ENCODE peak calls at places on chromosomes 6 and 20, in five cellular contexts. L is epithelial cell of prostate; N is activated CD4-positive, alpha-beta memory T cell treated with anti-CD3 and anti-CD28 coated beads for 36 hours; Y is sciatic nerve; V is left lung. U is an unnamed sample.

GRCh38 chr6:165876568-165876967 is 213.5 kb upstream of the PDE10A start:
- DNase-seq in L (no peak), N (no peak), Y (peak), V (no peak), U (no peak)

GRCh38 chr6:159090530-159091306 is 45.9 kb upstream of the TAGAP start:
- DNase-seq in L (no peak), N (no peak), Y (no peak), V (no peak), U (no peak)

GRCh38 chr6:47321582-47321981 is 11.9 kb upstream of the TNFRSF21 start:
- DNase-seq in L (no peak), N (no peak), Y (no peak), V (no peak), U (no peak)

GRCh38 chr20:41126719-41127118 is 10.6 kb upstream of the PLCG1 start:
- DNase-seq in L (no peak), N (no peak), Y (no peak), V (no peak), U (no peak)

GRCh38 chr6:45436544-45437440 is 59.1 kb upstream of the SUPT3H start:
- DNase-seq in L (no peak), N (peak), Y (no peak), V (no peak), U (no peak)

GRCh38 chr6:27865952-27866369 is 46.2 kb downstream of the OR2B2 start:
- DNase-seq in L (no peak), N (peak), Y (no peak), V (no peak), U (peak)

GRCh38 chr6:168828800-168829199 is 387.8 kb downstream of the SMOC2 start:
- DNase-seq in L (no peak), N (no peak), Y (no peak), V (no peak), U (no peak)

GRCh38 chr20:37480915-37481314 is 40.1 kb upstream of the NNAT start:
- DNase-seq in L (no peak), N (no peak), Y (no peak), V (no peak), U (no peak)

GRCh38 chr6:4864534-4864933 is 88.3 kb downstream of the CDYL start:
- DNase-seq in L (no peak), N (no peak), Y (no peak), V (no peak), U (no peak)

GRCh38 chr6:7173843-7174503 is 66.2 kb downstream of the RREB1 start:
- DNase-seq in L (no peak), N (no peak), Y (no peak), V (no peak), U (no peak)

GRCh38 chr20:32807706-32808105 is 12.0 kb upstream of the MAPRE1 start:
- DNase-seq in L (no peak), N (no peak), Y (no peak), V (no peak), U (no peak)

GRCh38 chr6:34152042-34152524 is 6.2 kb upstream of the GRM4 start:
- DNase-seq in L (no peak), N (no peak), Y (peak), V (peak), U (no peak)

GRCh38 chr20:33282196-33282934 is 649 bp upstream of the BPIFB1 start:
- DNase-seq in L (no peak), N (no peak), Y (no peak), V (no peak), U (no peak)

GRCh38 chr6:20600831-20601230 is 66.6 kb downstream of the CDKAL1 start:
- DNase-seq in L (peak), N (no peak), Y (no peak), V (no peak), U (no peak)

GRCh38 chr20:53028337-53029007 is 56.3 kb downstream of the TSHZ2 start:
- DNase-seq in L (no peak), N (peak), Y (no peak), V (no peak), U (no peak)

GRCh38 chr6:153465050-153465449 is 334.0 kb upstream of the RGS17 start:
- DNase-seq in L (no peak), N (no peak), Y (no peak), V (no peak), U (no peak)

GRCh38 chr20:21640556-21640955 is 64.9 kb upstream of the PAX1 start:
- DNase-seq in L (no peak), N (no peak), Y (no peak), V (no peak), U (no peak)

GRCh38 chr20:53162251-53162835 is 190.2 kb downstream of the TSHZ2 start:
- DNase-seq in L (peak), N (no peak), Y (peak), V (no peak), U (no peak)

GRCh38 chr6:144155529-144155928 is 5.2 kb downstream of the STX11 start:
- DNase-seq in L (no peak), N (no peak), Y (no peak), V (no peak), U (no peak)

GRCh38 chr6:99736302-99736701 is 129.7 kb downstream of the PRDM13 start:
- DNase-seq in L (no peak), N (no peak), Y (no peak), V (no peak), U (no peak)

GRCh38 chr20:1901704-1902103 is 6.5 kb downstream of the SIRPA start:
- DNase-seq in L (no peak), N (no peak), Y (no peak), V (no peak), U (peak)

GRCh38 chr20:16434087-16434664 is 139.1 kb downstream of the KIF16B start:
- DNase-seq in L (no peak), N (peak), Y (peak), V (peak), U (peak)

GRCh38 chr6:134217516-134218140 is 100.3 kb downstream of the SGK1 start:
- DNase-seq in L (no peak), N (no peak), Y (no peak), V (no peak), U (no peak)

GRCh38 chr6:156852858-156853216 is 75.7 kb downstream of the ARID1B start:
- DNase-seq in L (no peak), N (no peak), Y (no peak), V (no peak), U (no peak)

GRCh38 chr6:73579389-73579788 is 58.6 kb upstream of the EEF1A1 start:
- DNase-seq in L (no peak), N (peak), Y (no peak), V (peak), U (no peak)

GRCh38 chr6:7152467-7152866 is 44.7 kb downstream of the RREB1 start:
- DNase-seq in L (no peak), N (no peak), Y (no peak), V (no peak), U (no peak)

GRCh38 chr6:3775386-3775785 is 23.9 kb upstream of the PXDC1 start:
- DNase-seq in L (no peak), N (no peak), Y (no peak), V (no peak), U (no peak)

GRCh38 chr6:19866900-19867627 is 29.9 kb downstream of the ID4 start:
- DNase-seq in L (peak), N (no peak), Y (no peak), V (no peak), U (no peak)

GRCh38 chr6:46057792-46058191 is 42.1 kb upstream of the CLIC5 start:
- DNase-seq in L (no peak), N (no peak), Y (no peak), V (no peak), U (no peak)

GRCh38 chr6:88302769-88303230 is 136.7 kb upstream of the CNR1 start:
- DNase-seq in L (no peak), N (no peak), Y (no peak), V (no peak), U (no peak)

GRCh38 chr6:133568970-133569889 is 319.7 kb upstream of the TCF21 start:
- DNase-seq in L (peak), N (peak), Y (peak), V (no peak), U (no peak)

GRCh38 chr6:166627875-166628849 is 1.1 kb upstream of the RPS6KA2 start:
- DNase-seq in L (no peak), N (peak), Y (peak), V (peak), U (peak)

GRCh38 chr6:16704706-16705402 is 56.4 kb downstream of the ATXN1 start:
- DNase-seq in L (no peak), N (peak), Y (no peak), V (no peak), U (no peak)

GRCh38 chr6:30357678-30358339 is 12.9 kb downstream of the RPP21 start:
- DNase-seq in L (peak), N (peak), Y (no peak), V (no peak), U (no peak)

GRCh38 chr6:369559-370431 is 21.8 kb upstream of the IRF4 start:
- DNase-seq in L (no peak), N (no peak), Y (no peak), V (no peak), U (peak)

GRCh38 chr6:27141013-27141412 is 106.5 kb upstream of the PRSS16 start:
- DNase-seq in L (no peak), N (no peak), Y (no peak), V (no peak), U (no peak)

GRCh38 chr6:134840086-134840485 is 109.8 kb downstream of the ALDH8A1 start:
- DNase-seq in L (no peak), N (no peak), Y (no peak), V (no peak), U (no peak)

U was measured in pancreas.